ENCODE peak calls at places on chromosomes 2 and 18, in five cellular contexts. E, C, W, O and Z are unnamed samples.

GRCh38 chr2:85719609-85720240 is 25.6 kb downstream of the GNLY start:
- DNase-seq in E (no peak), C (no peak), W (no peak), O (no peak), Z (no peak)

GRCh38 chr2:231068525-231069222 is 12.0 kb downstream of the PSMD1 start:
- DNase-seq in E (no peak), C (peak; percentile 82), W (peak; percentile 78), O (peak; percentile 79), Z (no peak)

GRCh38 chr18:39825485-39825884 is 2129.5 kb upstream of the PIK3C3 start:
- DNase-seq in E (no peak), C (no peak), W (no peak), O (no peak), Z (no peak)

GRCh38 chr2:238344517-238344916 is 24.2 kb downstream of the TRAF3IP1 start:
- DNase-seq in E (no peak), C (peak; percentile 88), W (peak; percentile 15), O (no peak), Z (no peak)

GRCh38 chr2:99084256-99084655 is 57.3 kb upstream of the C2orf15 start:
- DNase-seq in E (no peak), C (no peak), W (no peak), O (no peak), Z (no peak)

GRCh38 chr2:225006730-225007129 is 35.5 kb downstream of the DOCK10 start:
- DNase-seq in E (no peak), C (no peak), W (no peak), O (no peak), Z (no peak)

GRCh38 chr18:41996020-41996419 is 41.0 kb downstream of the PIK3C3 start:
- DNase-seq in E (no peak), C (no peak), W (no peak), O (no peak), Z (no peak)

GRCh38 chr2:143415571-143415970 is 286.4 kb downstream of the ARHGAP15 start:
- DNase-seq in E (no peak), C (no peak), W (no peak), O (no peak), Z (no peak)

GRCh38 chr2:204012081-204012653 is 75.6 kb downstream of the ICOS start:
- DNase-seq in E (no peak), C (no peak), W (no peak), O (peak; percentile 89), Z (no peak)

GRCh38 chr2:36450466-36451196 is 95.1 kb downstream of the CRIM1 start:
- DNase-seq in E (no peak), C (peak; percentile 81), W (peak; percentile 89), O (peak; percentile 65), Z (no peak)

GRCh38 chr2:179486969-179487752 is 222.5 kb upstream of the SESTD1 start:
- DNase-seq in E (no peak), C (no peak), W (no peak), O (no peak), Z (no peak)

GRCh38 chr2:175003875-175004729 is 1.1 kb downstream of the CHN1 start:
- DNase-seq in E (no peak), C (peak; percentile 85), W (no peak), O (peak; percentile 30), Z (no peak)

GRCh38 chr18:28875059-28875458 is 698.1 kb upstream of the CDH2 start:
- DNase-seq in E (no peak), C (no peak), W (no peak), O (no peak), Z (no peak)

GRCh38 chr2:199405241-199405640 is 52.5 kb downstream of the SATB2 start:
- DNase-seq in E (peak; percentile 27), C (no peak), W (peak; percentile 17), O (peak; percentile 18), Z (no peak)

GRCh38 chr18:68817584-68817983 is 19.7 kb downstream of the CCDC102B start:
- DNase-seq in E (no peak), C (no peak), W (peak; percentile 84), O (no peak), Z (no peak)

GRCh38 chr18:21669736-21670135 is 34.8 kb downstream of the ABHD3 start:
- DNase-seq in E (peak; percentile 13), C (no peak), W (no peak), O (peak; percentile 87), Z (no peak)

GRCh38 chr2:37649518-37649917 is 21.9 kb downstream of the CDC42EP3 start:
- DNase-seq in E (no peak), C (no peak), W (no peak), O (no peak), Z (no peak)

GRCh38 chr18:2881490-2882195 is 34.8 kb downstream of the EMILIN2 start:
- DNase-seq in E (no peak), C (peak; percentile 46), W (peak; percentile 88), O (no peak), Z (peak; percentile 60)

GRCh38 chr2:152336854-152337510 is 2.0 kb downstream of the FMNL2 start:
- DNase-seq in E (no peak), C (peak; percentile 43), W (peak; percentile 53), O (peak; percentile 11), Z (no peak)

GRCh38 chr2:83782122-83782521 is 677.0 kb downstream of the SUCLG1 start:
- DNase-seq in E (no peak), C (no peak), W (no peak), O (no peak), Z (no peak)

GRCh38 chr2:120863173-120863545 is 127.5 kb downstream of the GLI2 start:
- DNase-seq in E (no peak), C (peak; percentile 47), W (no peak), O (no peak), Z (no peak)

GRCh38 chr18:59357928-59358327 is 1.1 kb downstream of the LMAN1 start:
- DNase-seq in E (peak; percentile 4), C (peak; percentile 87), W (peak; percentile 92), O (peak; percentile 84), Z (peak; percentile 3)

GRCh38 chr2:238108423-238109201 is 8.5 kb downstream of the ESPNL start:
- DNase-seq in E (no peak), C (peak; percentile 77), W (no peak), O (no peak), Z (peak; percentile 94)

GRCh38 chr2:18479901-18480369 is 80.5 kb downstream of the RDH14 start:
- DNase-seq in E (no peak), C (peak; percentile 82), W (no peak), O (no peak), Z (no peak)

GRCh38 chr2:110818767-110819481 is 86.6 kb downstream of the ACOXL start:
- DNase-seq in E (no peak), C (no peak), W (no peak), O (peak; percentile 11), Z (peak; percentile 47)

GRCh38 chr18:36396190-36396589 is 98.7 kb downstream of the FHOD3 start:
- DNase-seq in E (peak; percentile 15), C (no peak), W (no peak), O (no peak), Z (no peak)

GRCh38 chr18:76982038-76982437 is 150.5 kb downstream of the MBP start:
- DNase-seq in E (no peak), C (no peak), W (no peak), O (no peak), Z (no peak)

GRCh38 chr2:54371461-54372065 is 84.6 kb upstream of the SPTBN1 start:
- DNase-seq in E (no peak), C (peak; percentile 18), W (no peak), O (no peak), Z (no peak)
- H3K27ac ChIP-seq in E (no peak overlapping the region), C (peak overlapping the region; percentile 21), W (no peak overlapping the region), O (no peak overlapping the region), Z (no peak overlapping the region)

GRCh38 chr2:173358617-173359016 is 3.9 kb downstream of the CDCA7 start:
- DNase-seq in E (no peak), C (no peak), W (no peak), O (no peak), Z (no peak)

GRCh38 chr2:173355132-173355865 is 627 bp downstream of the CDCA7 start:
- DNase-seq in E (peak; percentile 28), C (peak; percentile 81), W (peak; percentile 60), O (peak; percentile 56), Z (peak; percentile 86)

GRCh38 chr2:173355866-173356508 is 1.3 kb downstream of the CDCA7 start:
- DNase-seq in E (no peak), C (no peak), W (no peak), O (no peak), Z (peak; percentile 31)

GRCh38 chr2:173357351-173357750 is 2.7 kb downstream of the CDCA7 start:
- DNase-seq in E (no peak), C (no peak), W (no peak), O (no peak), Z (no peak)

DNA sequence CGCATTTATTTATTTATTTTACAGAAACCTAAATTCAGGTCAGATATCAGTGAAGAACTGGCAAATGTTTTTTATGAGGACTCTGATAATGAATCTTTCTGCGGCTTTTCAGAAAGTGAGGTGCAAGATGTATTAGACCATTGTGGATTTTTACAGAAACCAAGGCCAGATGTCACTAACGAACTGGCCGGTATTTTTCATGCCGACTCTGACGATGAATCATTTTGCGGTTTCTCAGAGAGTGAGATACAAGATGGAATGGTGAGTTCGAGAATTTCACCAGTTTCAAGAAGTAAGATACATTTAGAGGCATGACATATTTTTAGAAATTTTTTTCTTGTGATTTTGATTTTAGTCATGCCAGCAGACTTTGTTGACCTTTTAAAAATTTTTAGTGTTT is 4.6 kb downstream of the CDCA7 start:
- DNase-seq in E (no peak), C (no peak), W (peak; percentile 15), O (no peak), Z (peak; percentile 39)
- H4K20me1 ChIP-seq in E (peaks cover 7% of the 10 kb centered on the region), C (no peaks in the 10 kb centered on the region), W (no peaks in the 10 kb centered on the region), O (peaks cover 17% of the 10 kb centered on the region), Z (peaks cover 58% of the 10 kb centered on the region)

GRCh38 chr2:44269831-44270230 is 5.4 kb upstream of the SLC3A1 start:
- DNase-seq in E (no peak), C (no peak), W (no peak), O (no peak), Z (no peak)
- H3K27ac ChIP-seq in E (no peak overlapping the region), C (no peak overlapping the region), W (no peak overlapping the region), O (no peak overlapping the region), Z (no peak overlapping the region)

DNA sequence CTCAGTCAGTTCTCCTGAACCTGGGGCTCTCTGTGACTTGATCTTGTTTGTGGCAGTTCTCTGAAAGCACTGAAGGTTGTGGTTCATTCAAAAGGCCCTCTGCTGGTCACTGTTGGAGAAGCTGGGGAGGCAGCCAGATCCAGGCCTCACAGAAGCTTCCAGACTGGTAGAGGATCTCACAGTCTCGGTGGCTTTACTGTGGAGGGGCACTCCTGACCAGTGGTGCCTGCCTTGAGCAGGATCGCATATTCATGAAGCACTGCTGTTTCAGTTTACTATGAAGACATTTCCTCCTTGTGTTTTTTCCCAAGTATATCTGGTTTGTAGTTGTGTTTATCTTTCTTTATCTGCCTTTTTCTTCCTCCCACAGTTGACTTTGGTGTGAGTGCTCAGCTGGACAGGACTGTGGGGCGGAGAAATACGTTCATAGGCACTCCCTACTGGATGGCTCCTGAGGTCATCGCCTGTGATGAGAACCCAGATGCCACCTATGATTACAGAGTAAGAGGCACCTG is 133.9 kb downstream of the MAP4K4 start:
- DNase-seq in E (peak; percentile 26), C (no peak), W (peak; percentile 78), O (peak; percentile 79), Z (peak; percentile 77)
- H4K20me1 ChIP-seq in E (no peaks in the 10 kb centered on the region), C (peaks cover 12% of the 10 kb centered on the region), W (peaks cover 36% of the 10 kb centered on the region), O (no peaks in the 10 kb centered on the region), Z (peaks cover 5% of the 10 kb centered on the region)